ENCODE peak calls at places on chromosomes 11 and 22, in four cellular contexts. One of them, this sample, is unnamed. For H3K4me1, the result is how much of the 10 kb centered on the place peaks cover.

GRCh38 chr11:96215094-96215782 is 127.8 kb downstream of the MAML2 start:
- DNase-seq in K562: peak
- DNase-seq in HepG2: no peak
- DNase-seq in GM12878: peak
- DNase-seq in this sample: no peak

GRCh38 chr11:71420455-71421241 is 27.5 kb downstream of the DHCR7 start:
- DNase-seq in GM12878: peak
- DNase-seq in HepG2: peak
- DNase-seq in K562: peak
- DNase-seq in this sample: peak

GRCh38 chr22:50146440-50147228 is 23.9 kb upstream of the PANX2 start:
- DNase-seq in HepG2: peak
- DNase-seq in GM12878: no peak
- DNase-seq in K562: peak
- DNase-seq in this sample: peak

GRCh38 chr11:100687630-100688395 is 725 bp downstream of the ARHGAP42 start:
- DNase-seq in GM12878: no peak
- DNase-seq in K562: peak
- DNase-seq in HepG2: peak
- DNase-seq in this sample: peak

GRCh38 chr11:118232659-118233058 is 7.8 kb upstream of the JAML start:
- DNase-seq in GM12878: no peak
- DNase-seq in K562: no peak
- DNase-seq in HepG2: peak
- DNase-seq in this sample: no peak

GRCh38 chr11:121595717-121596156 is 143.0 kb upstream of the SORL1-AS1 start:
- DNase-seq in K562: no peak
- DNase-seq in GM12878: no peak
- DNase-seq in HepG2: no peak
- DNase-seq in this sample: peak

GRCh38 chr11:126703661-126704060 is 296.9 kb downstream of the KIRREL3 start:
- DNase-seq in K562: no peak
- DNase-seq in HepG2: no peak
- DNase-seq in GM12878: no peak
- DNase-seq in this sample: no peak

GRCh38 chr11:27718346-27718852 is 18.1 kb upstream of the BDNF start:
- DNase-seq in K562: no peak
- DNase-seq in HepG2: no peak
- DNase-seq in GM12878: no peak
- DNase-seq in this sample: peak

GRCh38 chr11:102230186-102230585 is 87.1 kb upstream of the BIRC3 start:
- DNase-seq in HepG2: no peak
- DNase-seq in GM12878: no peak
- DNase-seq in K562: no peak
- DNase-seq in this sample: no peak

GRCh38 chr11:14094481-14095037 is 132.0 kb downstream of the SPON1 start:
- DNase-seq in GM12878: no peak
- DNase-seq in K562: peak
- DNase-seq in HepG2: no peak
- DNase-seq in this sample: no peak

GRCh38 chr22:28029962-28030361 is 110.9 kb upstream of the PITPNB start:
- DNase-seq in HepG2: no peak
- DNase-seq in K562: no peak
- DNase-seq in GM12878: no peak
- DNase-seq in this sample: no peak

GRCh38 chr22:28030442-28030841 is 111.4 kb upstream of the PITPNB start:
- DNase-seq in K562: no peak
- DNase-seq in HepG2: no peak
- DNase-seq in GM12878: no peak
- DNase-seq in this sample: no peak

GRCh38 chr22:28031383-28031922 is 112.4 kb upstream of the PITPNB start:
- DNase-seq in HepG2: no peak
- DNase-seq in K562: no peak
- DNase-seq in GM12878: no peak
- DNase-seq in this sample: no peak

GRCh38 chr22:28027453-28028448 is 108.7 kb upstream of the PITPNB start:
- DNase-seq in HepG2: no peak
- DNase-seq in GM12878: no peak
- DNase-seq in K562: peak
- DNase-seq in this sample: no peak

DNA sequence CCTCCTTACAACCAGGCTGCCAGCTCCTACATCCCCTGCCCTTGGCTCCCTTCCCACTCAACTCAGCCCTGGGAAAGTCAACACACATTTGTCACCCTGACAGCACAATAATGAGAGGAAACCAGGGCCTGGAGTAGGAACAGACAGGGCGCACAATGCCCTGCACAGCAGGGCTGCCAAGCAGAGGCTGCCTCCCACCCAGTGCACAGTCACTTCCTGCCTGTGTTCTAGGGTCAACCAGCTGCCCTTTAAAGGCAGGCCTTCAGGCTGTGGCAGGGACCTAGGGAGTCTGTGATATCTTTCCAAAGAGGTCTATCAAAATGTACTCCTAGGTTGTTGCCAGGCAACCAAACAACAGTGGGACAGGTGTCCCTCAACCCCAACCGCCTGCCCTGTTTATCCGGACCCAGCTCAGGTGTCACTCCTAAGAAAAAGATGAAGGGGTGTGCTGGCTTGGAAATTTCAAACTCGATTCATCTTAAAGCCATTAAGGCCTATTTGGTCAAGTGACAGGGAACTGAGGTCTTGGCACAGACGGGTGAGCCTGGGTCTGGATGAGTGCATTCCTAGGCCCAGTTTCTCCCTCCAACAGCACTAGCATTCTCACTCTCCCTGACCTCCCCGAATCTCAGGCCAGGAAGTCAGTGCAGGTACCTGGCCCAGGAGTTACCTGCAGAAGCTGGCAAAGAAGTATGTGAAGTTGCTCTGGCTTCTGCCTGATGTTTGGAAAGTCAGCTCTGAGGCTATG is 110.3 kb upstream of the PITPNB start:
- DNase-seq in GM12878: no peak
- DNase-seq in HepG2: no peak
- DNase-seq in K562: no peak
- DNase-seq in this sample: no peak
- TF ChIP-seq POLR2AphosphoS2 in GM12878: no peak
- TF ChIP-seq POLR2AphosphoS2 in HepG2: no peak
- TF ChIP-seq POLR2AphosphoS2 in K562: no peak
- TF ChIP-seq POLR2AphosphoS2 in this sample: no peak

DNA sequence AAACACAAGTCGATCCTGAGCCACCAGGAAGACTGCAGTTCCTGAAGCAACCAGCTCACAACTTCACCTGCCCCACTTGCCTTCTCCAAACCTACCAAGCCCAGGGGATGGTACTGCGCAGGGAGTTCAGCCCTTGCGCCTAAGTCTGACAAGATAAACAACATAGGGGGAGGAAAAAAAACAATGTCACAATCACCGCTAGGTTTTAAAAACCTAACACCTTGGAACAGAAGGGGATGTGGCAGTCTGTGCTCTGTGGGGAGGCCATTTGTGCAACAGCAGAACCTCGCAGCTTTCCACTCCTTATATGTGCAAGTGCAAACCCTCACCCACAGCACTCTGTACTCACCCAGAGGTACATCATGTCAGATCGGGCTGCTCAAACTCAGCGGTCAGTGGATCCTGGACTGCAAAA is 134.2 kb downstream of the RBFOX2 start:
- DNase-seq in K562: no peak
- DNase-seq in HepG2: no peak
- DNase-seq in GM12878: no peak
- DNase-seq in this sample: no peak
- H3K4me1 ChIP-seq in K562: under half
- H3K4me1 ChIP-seq in HepG2: under half
- H3K4me1 ChIP-seq in GM12878: under half
- H3K4me1 ChIP-seq in this sample: under half

GRCh38 chr11:65379698-65380459 is 2.6 kb downstream of the SLC25A45 start:
- DNase-seq in GM12878: no peak
- DNase-seq in HepG2: no peak
- DNase-seq in K562: no peak
- DNase-seq in this sample: no peak

GRCh38 chr11:65377777-65378176 is 4.7 kb downstream of the SLC25A45 start:
- DNase-seq in GM12878: no peak
- DNase-seq in HepG2: no peak
- DNase-seq in K562: no peak
- DNase-seq in this sample: no peak

GRCh38 chr11:65377036-65377435 is 5.4 kb downstream of the SLC25A45 start:
- DNase-seq in GM12878: no peak
- DNase-seq in K562: no peak
- DNase-seq in HepG2: no peak
- DNase-seq in this sample: no peak

GRCh38 chr11:65378928-65379638 is 3.4 kb downstream of the SLC25A45 start:
- DNase-seq in K562: no peak
- DNase-seq in HepG2: no peak
- DNase-seq in GM12878: no peak
- DNase-seq in this sample: no peak

DNA sequence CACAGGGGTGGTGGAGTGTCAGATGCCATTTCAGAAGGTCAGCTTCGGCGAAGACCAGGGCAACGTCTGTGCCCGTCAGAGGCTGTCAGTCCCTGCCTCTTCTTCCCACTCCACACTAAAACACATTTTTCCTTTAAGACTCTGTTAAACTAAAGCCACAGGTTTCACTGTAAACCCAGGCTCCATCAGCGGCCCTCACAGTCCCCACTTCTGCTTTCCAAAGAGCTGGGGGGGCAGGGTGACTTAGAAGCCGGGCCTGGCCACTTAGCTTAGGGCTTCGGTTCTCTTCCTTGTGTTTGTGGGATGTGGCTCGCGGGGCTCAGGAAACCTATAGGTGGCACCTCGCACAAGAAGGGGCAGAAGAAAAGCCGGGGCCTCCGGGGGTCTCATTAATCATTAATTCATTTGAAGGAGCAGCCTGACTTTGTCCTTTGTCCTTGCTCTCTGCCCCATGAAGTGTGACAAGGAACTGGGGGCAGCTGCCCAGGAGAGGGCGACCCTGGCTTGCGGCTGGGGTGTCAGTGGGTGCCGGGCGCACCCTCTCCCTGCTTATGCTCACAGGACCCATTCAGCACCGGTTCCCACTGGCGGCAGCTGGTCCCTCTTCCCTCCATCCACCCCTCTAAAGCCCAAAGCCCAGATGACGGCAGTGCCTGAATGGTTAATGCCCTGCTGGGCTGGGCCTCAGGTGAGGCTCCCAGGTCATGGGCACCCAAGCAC is 4.1 kb downstream of the SLC25A45 start:
- DNase-seq in K562: no peak
- DNase-seq in GM12878: no peak
- DNase-seq in HepG2: no peak
- DNase-seq in this sample: peak
- TF ChIP-seq CEBPB in K562: no peak
- TF ChIP-seq CEBPB in GM12878: no peak
- TF ChIP-seq CEBPB in HepG2: no peak
- TF ChIP-seq CEBPB in this sample: no peak

DNA sequence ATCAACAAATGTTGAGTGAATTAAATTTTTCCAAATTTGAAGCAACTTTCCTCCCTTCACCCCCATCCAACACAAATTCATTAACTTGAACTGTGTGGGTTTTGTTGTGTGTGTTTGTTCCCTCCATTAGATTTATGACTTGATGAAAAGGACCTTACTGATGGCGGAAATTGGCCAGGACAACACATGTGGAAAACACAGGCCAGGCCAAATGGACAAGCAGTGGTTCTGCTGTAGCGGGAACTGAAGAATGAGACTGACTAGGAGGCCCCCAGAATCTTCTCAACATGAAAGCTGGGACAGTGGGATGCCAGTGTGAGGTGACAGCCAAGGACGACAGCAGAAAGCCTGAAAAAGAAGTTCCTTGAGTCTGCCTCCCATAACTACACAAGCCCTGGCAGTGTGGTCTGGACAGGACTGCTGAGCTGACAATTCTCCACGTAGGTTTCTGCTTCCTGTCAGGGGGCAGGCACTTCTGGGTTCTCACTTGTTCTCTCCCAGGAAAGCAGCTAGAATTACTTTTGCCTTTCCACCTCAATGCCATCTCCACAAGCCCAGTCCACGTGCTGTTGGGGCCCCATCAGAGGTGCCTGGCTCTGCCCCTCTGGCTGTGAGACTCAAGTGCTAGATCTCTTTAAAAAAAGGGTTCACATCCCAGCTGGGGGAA is 94.3 kb downstream of the ETS1 start:
- DNase-seq in HepG2: no peak
- DNase-seq in GM12878: no peak
- DNase-seq in K562: no peak
- DNase-seq in this sample: no peak
- TF ChIP-seq POLR2AphosphoS2 in HepG2: no peak
- TF ChIP-seq POLR2AphosphoS2 in GM12878: no peak
- TF ChIP-seq POLR2AphosphoS2 in K562: no peak
- TF ChIP-seq POLR2AphosphoS2 in this sample: no peak

GRCh38 chr11:12285106-12285505 is 92.3 kb upstream of the PARVA start:
- DNase-seq in K562: no peak
- DNase-seq in GM12878: no peak
- DNase-seq in HepG2: no peak
- DNase-seq in this sample: no peak
- H3K4me1 ChIP-seq in K562: under half
- H3K4me1 ChIP-seq in GM12878: under half
- H3K4me1 ChIP-seq in HepG2: under half
- H3K4me1 ChIP-seq in this sample: half or more

DNA sequence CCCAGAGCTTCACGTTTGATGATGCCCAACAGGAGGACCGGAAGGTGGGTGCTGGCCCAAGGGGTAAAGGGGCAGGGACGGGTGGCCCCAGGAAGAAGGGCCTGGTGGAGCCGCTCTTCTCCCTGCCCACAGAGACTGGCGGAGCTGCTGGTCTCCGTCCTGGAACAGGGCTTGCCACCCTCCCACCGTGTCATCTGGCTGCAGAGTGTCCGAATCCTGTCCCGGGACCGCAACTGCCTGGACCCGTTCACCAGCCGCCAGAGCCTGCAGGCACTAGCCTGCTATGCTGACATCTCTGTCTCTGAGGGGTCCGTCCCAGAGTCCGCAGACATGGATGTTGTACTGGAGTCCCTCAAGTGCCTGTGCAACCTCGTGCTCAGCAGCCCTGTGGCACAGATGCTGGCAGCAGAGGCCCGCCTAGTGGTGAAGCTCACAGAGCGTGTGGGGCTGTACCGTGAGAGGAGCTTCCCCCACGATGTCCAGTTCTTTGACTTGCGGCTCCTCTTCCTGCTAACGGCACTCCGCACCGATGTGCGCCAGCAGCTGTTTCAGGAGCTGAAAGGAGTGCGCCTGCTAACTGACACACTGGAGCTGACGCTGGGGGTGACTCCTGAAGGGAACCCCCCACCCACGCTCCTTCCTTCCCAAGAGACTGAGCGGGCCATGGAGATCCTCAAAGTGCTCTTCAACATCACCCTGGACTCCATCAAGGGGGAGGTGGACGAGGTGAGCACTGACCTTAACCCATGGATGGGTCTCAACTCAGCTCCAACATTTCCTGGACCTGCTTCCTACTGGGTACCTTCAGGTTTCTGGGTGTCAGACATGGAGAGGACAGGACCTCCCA is 2.0 kb downstream of the RIC8A start:
- DNase-seq in HepG2: no peak
- DNase-seq in GM12878: no peak
- DNase-seq in K562: no peak
- DNase-seq in this sample: peak
- TF ChIP-seq CEBPB in HepG2: no peak
- TF ChIP-seq CEBPB in GM12878: no peak
- TF ChIP-seq CEBPB in K562: no peak
- TF ChIP-seq CEBPB in this sample: no peak

This sample was measured in A549.